ENCODE peak calls at places on chromosomes 11 and 22, in seven cellular contexts. X is Panc1, H is HCT116, W is stomach, S is endothelial cell of umbilical vein, O is breast epithelium, U is GM12878. Z is an unnamed sample.
A peak's percentile ranks its signal among the peaks of the same experiment; 100 is the strongest.

GRCh38 chr11:3674189-3674588 is 3.0 kb upstream of the CHRNA10 start:
- DNase-seq in H (no peak), U (no peak), S (peak; percentile 47), O (no peak), W (no peak), X (peak; percentile 82), Z (no peak)

GRCh38 chr22:21754523-21755128 is 19.0 kb upstream of the YPEL1 start:
- DNase-seq in H (no peak), S (no peak), U (no peak), O (no peak), X (no peak), W (peak; percentile 66), Z (peak; percentile 75)

GRCh38 chr11:103803062-103803461 is 233.4 kb upstream of the DDI1 start:
- DNase-seq in U (no peak), O (no peak), W (no peak), H (no peak), S (peak; percentile 22), X (no peak), Z (no peak)

GRCh38 chr11:111327908-111328624 is 29.7 kb downstream of the POU2AF3 start:
- DNase-seq in H (no peak), O (no peak), X (no peak), S (no peak), U (no peak), W (peak; percentile 91), Z (no peak)

GRCh38 chr22:21682385-21683175 is 16.8 kb downstream of the PPIL2 start:
- DNase-seq in H (no peak), S (no peak), U (no peak), W (no peak), X (no peak), O (no peak), Z (no peak)

GRCh38 chr11:7523416-7524210 is 9.8 kb downstream of the PPFIBP2 start:
- DNase-seq in X (no peak), O (no peak), W (no peak), U (no peak), S (no peak), H (no peak), Z (no peak)

GRCh38 chr11:93166194-93166593 is 31.6 kb downstream of the SLC36A4 start:
- DNase-seq in O (no peak), X (no peak), H (no peak), S (no peak), U (no peak), W (no peak), Z (no peak)

GRCh38 chr11:64348611-64349387 is 8.8 kb downstream of the CCDC88B start:
- DNase-seq in H (no peak), O (no peak), S (no peak), X (no peak), W (no peak), U (no peak), Z (no peak)

GRCh38 chr11:100752371-100753073 is 65.4 kb downstream of the ARHGAP42 start:
- DNase-seq in W (no peak), X (no peak), O (no peak), H (no peak), U (no peak), S (no peak), Z (no peak)

GRCh38 chr22:17171313-17172171 is 12.5 kb upstream of the HDHD5 start:
- DNase-seq in W (peak; percentile 90), H (peak; percentile 82), X (peak; percentile 47), U (no peak), S (peak; percentile 89), O (peak; percentile 75), Z (peak; percentile 97)

GRCh38 chr22:24969588-24970301 is 17.2 kb downstream of the KIAA1671 start:
- DNase-seq in O (peak; percentile 69), W (no peak), X (no peak), U (no peak), H (peak; percentile 56), S (peak; percentile 86), Z (no peak)

GRCh38 chr11:40104941-40105550 is 1354.4 kb downstream of the LRRC4C start:
- DNase-seq in X (no peak), U (no peak), O (no peak), W (no peak), H (no peak), S (no peak), Z (no peak)

GRCh38 chr11:19912206-19913118 is 199.8 kb downstream of the NAV2 start:
- DNase-seq in S (no peak), H (no peak), W (no peak), U (no peak), X (no peak), O (no peak), Z (no peak)

GRCh38 chr22:43821606-43822425 is 9.7 kb upstream of the EFCAB6 start:
- DNase-seq in O (no peak), U (no peak), H (no peak), X (no peak), W (no peak), S (no peak), Z (no peak)

GRCh38 chr11:129508163-129508562 is 132.5 kb downstream of the BARX2 start:
- DNase-seq in H (no peak), U (no peak), O (no peak), S (no peak), W (no peak), X (no peak), Z (no peak)

GRCh38 chr11:20050551-20051333 is 109.5 kb downstream of the DBX1 start:
- DNase-seq in U (no peak), X (no peak), S (no peak), H (no peak), O (peak; percentile 80), W (no peak), Z (no peak)

GRCh38 chr22:38397189-38398097 is 57.6 kb downstream of the KCNJ4 start:
- DNase-seq in H (no peak), X (no peak), W (no peak), S (peak; percentile 21), U (no peak), O (peak; percentile 45), Z (peak; percentile 89)

GRCh38 chr11:128867277-128867676 is at the start of gene KCNJ1:
- DNase-seq in H (no peak), W (no peak), O (no peak), U (no peak), X (no peak), S (no peak), Z (peak; percentile 36)

GRCh38 chr11:995752-996420 is 40.6 kb downstream of the MUC6 start:
- DNase-seq in U (peak; percentile 48), H (no peak), X (no peak), S (no peak), W (no peak), O (no peak), Z (no peak)

GRCh38 chr22:48702573-48703264 is 1125.0 kb downstream of the BRD1 start:
- DNase-seq in H (no peak), U (no peak), O (peak; percentile 87), X (no peak), S (no peak), W (peak; percentile 31), Z (peak; percentile 67)

GRCh38 chr11:69088676-69089146 is 40.0 kb downstream of the TPCN2 start:
- DNase-seq in S (peak; percentile 76), H (peak; percentile 75), O (peak; percentile 58), X (peak; percentile 47), W (peak; percentile 77), U (peak; percentile 28), Z (no peak)

GRCh38 chr11:29184939-29185890 is 831.6 kb downstream of the KCNA4 start:
- DNase-seq in H (no peak), O (no peak), S (no peak), W (no peak), X (no peak), U (no peak), Z (no peak)

GRCh38 chr22:23216331-23217170 is 36.2 kb downstream of the BCR start:
- DNase-seq in S (no peak), X (no peak), O (no peak), U (no peak), H (no peak), W (no peak), Z (peak; percentile 77)

GRCh38 chr11:62647609-62648005 is 1.2 kb upstream of the GANAB start:
- DNase-seq in X (no peak), S (no peak), U (no peak), H (no peak), W (no peak), O (no peak), Z (no peak)

GRCh38 chr22:50702261-50702671 is 29.6 kb downstream of the SHANK3 start:
- DNase-seq in S (no peak), X (no peak), O (no peak), U (no peak), H (no peak), W (no peak), Z (peak; percentile 42)

GRCh38 chr11:131544591-131544990 is 174.2 kb downstream of the NTM start:
- DNase-seq in O (no peak), W (no peak), X (no peak), H (no peak), U (no peak), S (no peak), Z (no peak)
- TF ChIP-seq CTCF in O (no peak), W (no peak), X (no peak), H (no peak), U (no peak), S (no peak), Z (no peak)

DNA sequence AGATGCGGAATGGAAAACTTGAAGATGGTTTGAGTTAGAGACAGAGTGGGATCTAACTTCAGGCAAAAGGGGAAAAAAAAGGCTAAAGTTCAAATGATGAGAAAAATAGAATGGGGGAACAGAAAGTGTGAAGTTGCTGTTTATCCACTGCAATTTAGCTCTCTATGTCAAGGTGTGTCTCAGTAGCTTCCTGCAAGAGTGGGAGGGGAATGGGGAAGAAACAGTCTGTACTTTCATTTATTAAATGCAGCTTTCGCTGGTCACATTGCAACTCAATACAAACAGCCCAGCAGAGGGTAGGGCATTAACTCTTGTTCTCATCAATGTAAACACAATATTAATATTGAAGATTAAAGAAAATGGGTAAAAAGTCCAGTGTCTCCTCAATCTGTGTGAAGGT is 214.7 kb upstream of the SYN3 start:
- DNase-seq in W (no peak), H (no peak), O (no peak), U (peak; percentile 60), X (no peak), S (no peak), Z (no peak)
- H3K4me3 ChIP-seq in W (no peak overlapping the region), H (no peak overlapping the region), O (no peak overlapping the region), U (no peak overlapping the region), X (no peak overlapping the region), S (no peak overlapping the region), Z (no peak overlapping the region)

GRCh38 chr11:16606784-16607674 is 131.4 kb upstream of the C11orf58 start:
- DNase-seq in O (no peak), W (peak; percentile 28), X (no peak), H (no peak), U (no peak), S (no peak), Z (peak; percentile 73)

GRCh38 chr11:16607675-16608644 is 130.5 kb upstream of the C11orf58 start:
- DNase-seq in W (peak; percentile 38), X (no peak), S (peak; percentile 21), U (no peak), O (no peak), H (no peak), Z (peak; percentile 71)

GRCh38 chr11:16605440-16605970 is 132.9 kb upstream of the C11orf58 start:
- DNase-seq in X (no peak), U (no peak), W (peak; percentile 25), H (no peak), O (no peak), S (peak; percentile 5), Z (peak; percentile 58)

GRCh38 chr11:16604784-16605439 is 133.5 kb upstream of the C11orf58 start:
- DNase-seq in W (peak; percentile 54), H (no peak), X (no peak), S (peak; percentile 29), U (no peak), O (no peak), Z (peak; percentile 80)

GRCh38 chr11:16605971-16606783 is 132.3 kb upstream of the C11orf58 start:
- DNase-seq in U (peak; percentile 21), W (peak; percentile 91), S (peak; percentile 91), O (peak; percentile 79), X (peak; percentile 60), H (peak; percentile 74), Z (peak; percentile 92)
- TF ChIP-seq POLR2AphosphoS5 in U (no peak), W (peak; percentile 64), S (no peak), O (peak; percentile 66), X (no peak), H (no peak), Z (peak; percentile 58)

GRCh38 chr22:42269407-42270177 is 861 bp downstream of the TCF20 start:
- DNase-seq in H (peak; percentile 48), S (peak; percentile 28), O (peak; percentile 59), W (peak; percentile 80), X (no peak), U (no peak), Z (peak; percentile 94)
- TF ChIP-seq CTCF in H (peak; percentile 18), S (no peak), O (no peak), W (peak; percentile 23), X (peak; percentile 13), U (peak; percentile 24), Z (no peak)